ENCODE peak calls at places on chromosome 6, in five cellular contexts. G is HFF-Myc, C is left ventricle myocardium inferior, M is astrocyte, R is fibroblast of pulmonary artery. B is an unnamed sample.

GRCh38 chr6:30883743-30884520 is at the start of gene DDR1:
- DNase-seq in G (no peak), C (peak; percentile 81), M (peak; percentile 30), R (peak; percentile 75), B (no peak)

GRCh38 chr6:107847844-107848802 is 24.0 kb upstream of the SCML4 start:
- DNase-seq in C (peak; percentile 84), R (peak; percentile 75), G (peak; percentile 40), M (peak; percentile 40), B (no peak)

GRCh38 chr6:170459451-170459850 is 93.7 kb downstream of the PSMB1 start:
- DNase-seq in C (no peak), R (peak; percentile 38), G (no peak), M (peak; percentile 42), B (no peak)

GRCh38 chr6:142395768-142396231 is 94.0 kb downstream of the ADGRG6 start:
- DNase-seq in G (no peak), C (no peak), M (peak; percentile 71), R (peak; percentile 39), B (no peak)

GRCh38 chr6:142387997-142388815 is 86.4 kb downstream of the ADGRG6 start:
- DNase-seq in G (no peak), R (peak; percentile 82), M (peak; percentile 39), C (no peak), B (no peak)

GRCh38 chr6:164039954-164040375 is 625.4 kb downstream of the QKI start:
- DNase-seq in M (no peak), G (no peak), C (peak; percentile 36), R (peak; percentile 75), B (no peak)

GRCh38 chr6:132931937-132932336 is 117.6 kb downstream of the RPS12 start:
- DNase-seq in C (no peak), R (peak; percentile 76), M (peak; percentile 90), G (no peak), B (peak; percentile 57)

GRCh38 chr6:63471654-63472053 is 100.6 kb upstream of the LOC128125822 start:
- DNase-seq in R (no peak), G (no peak), M (no peak), C (no peak), B (no peak)

GRCh38 chr6:5335020-5335419 is 73.7 kb downstream of the FARS2 start:
- DNase-seq in R (no peak), M (no peak), G (no peak), C (no peak), B (no peak)

GRCh38 chr6:47254906-47255305 is 54.8 kb downstream of the TNFRSF21 start:
- DNase-seq in G (no peak), R (no peak), C (no peak), M (no peak), B (no peak)

GRCh38 chr6:10431423-10432164 is 16.7 kb upstream of the TFAP2A start:
- DNase-seq in G (no peak), C (no peak), M (no peak), R (no peak), B (no peak)

GRCh38 chr6:10433322-10433721 is 18.4 kb upstream of the TFAP2A start:
- DNase-seq in C (no peak), R (no peak), M (no peak), G (no peak), B (no peak)

GRCh38 chr6:10426781-10427279 is 12.0 kb upstream of the TFAP2A start:
- DNase-seq in R (no peak), C (no peak), M (no peak), G (no peak), B (no peak)

GRCh38 chr6:10425973-10426780 is 11.3 kb upstream of the TFAP2A start:
- DNase-seq in C (no peak), R (no peak), G (no peak), M (peak; percentile 18), B (no peak)

DNA sequence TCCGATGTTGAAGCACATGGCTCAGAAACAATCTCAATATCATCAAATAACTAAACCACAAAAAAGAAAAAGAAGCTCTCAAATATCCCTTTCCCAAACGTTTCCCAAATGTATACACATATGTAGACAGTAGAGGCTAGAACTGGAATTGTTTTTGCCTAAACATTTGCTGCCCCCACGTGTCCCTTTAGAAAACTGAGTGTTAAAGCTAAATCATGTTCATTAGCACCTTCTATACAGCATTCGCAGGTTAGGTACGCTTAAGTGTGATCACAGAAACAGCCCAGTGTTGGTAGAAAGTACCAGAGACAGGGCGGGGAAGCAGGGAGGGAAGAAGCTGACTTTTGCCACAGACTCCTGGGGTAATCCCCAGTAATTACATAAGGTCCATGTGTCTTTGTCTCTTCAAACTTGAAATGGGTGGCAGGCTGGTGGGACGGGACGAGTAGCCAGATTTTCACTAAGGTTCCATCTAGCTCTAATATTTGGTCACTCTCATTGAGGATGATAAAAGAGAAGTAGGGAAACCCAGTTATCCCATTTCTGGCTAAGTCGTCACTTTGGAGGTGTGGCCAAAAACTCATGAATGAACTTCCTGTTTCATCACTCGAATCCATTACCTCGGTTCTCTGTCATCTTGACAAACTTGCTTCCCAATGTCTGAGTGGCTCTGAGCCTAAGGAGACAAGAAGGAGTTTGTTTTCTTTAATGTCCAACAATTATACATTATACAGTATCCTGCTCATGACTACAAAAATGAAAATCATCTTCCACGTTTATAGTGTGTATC is 15.0 kb upstream of the TFAP2A start:
- DNase-seq in C (no peak), G (no peak), R (peak; percentile 66), M (peak; percentile 30), B (no peak)
- TF ChIP-seq CTCF in C (peak; percentile 55), G (peak; percentile 46), R (peak; percentile 51), M (peak; percentile 50), B (peak; percentile 64)

GRCh38 chr6:154595997-154596396 is 85.5 kb upstream of the CNKSR3 start:
- DNase-seq in R (no peak), M (no peak), G (no peak), C (no peak), B (no peak)

GRCh38 chr6:154594474-154595198 is 84.2 kb upstream of the CNKSR3 start:
- DNase-seq in R (no peak), M (no peak), C (no peak), G (no peak), B (no peak)

GRCh38 chr6:154596701-154597100 is 86.2 kb upstream of the CNKSR3 start:
- DNase-seq in M (no peak), R (no peak), G (no peak), C (no peak), B (no peak)

GRCh38 chr6:154593122-154593521 is 82.6 kb upstream of the CNKSR3 start:
- DNase-seq in C (peak; percentile 44), G (no peak), R (no peak), M (peak; percentile 17), B (no peak)

GRCh38 chr6:154595538-154595937 is 85.1 kb upstream of the CNKSR3 start:
- DNase-seq in C (no peak), G (no peak), R (no peak), M (no peak), B (no peak)
- TF ChIP-seq CTCF in C (no peak), G (no peak), R (no peak), M (no peak), B (no peak)

DNA sequence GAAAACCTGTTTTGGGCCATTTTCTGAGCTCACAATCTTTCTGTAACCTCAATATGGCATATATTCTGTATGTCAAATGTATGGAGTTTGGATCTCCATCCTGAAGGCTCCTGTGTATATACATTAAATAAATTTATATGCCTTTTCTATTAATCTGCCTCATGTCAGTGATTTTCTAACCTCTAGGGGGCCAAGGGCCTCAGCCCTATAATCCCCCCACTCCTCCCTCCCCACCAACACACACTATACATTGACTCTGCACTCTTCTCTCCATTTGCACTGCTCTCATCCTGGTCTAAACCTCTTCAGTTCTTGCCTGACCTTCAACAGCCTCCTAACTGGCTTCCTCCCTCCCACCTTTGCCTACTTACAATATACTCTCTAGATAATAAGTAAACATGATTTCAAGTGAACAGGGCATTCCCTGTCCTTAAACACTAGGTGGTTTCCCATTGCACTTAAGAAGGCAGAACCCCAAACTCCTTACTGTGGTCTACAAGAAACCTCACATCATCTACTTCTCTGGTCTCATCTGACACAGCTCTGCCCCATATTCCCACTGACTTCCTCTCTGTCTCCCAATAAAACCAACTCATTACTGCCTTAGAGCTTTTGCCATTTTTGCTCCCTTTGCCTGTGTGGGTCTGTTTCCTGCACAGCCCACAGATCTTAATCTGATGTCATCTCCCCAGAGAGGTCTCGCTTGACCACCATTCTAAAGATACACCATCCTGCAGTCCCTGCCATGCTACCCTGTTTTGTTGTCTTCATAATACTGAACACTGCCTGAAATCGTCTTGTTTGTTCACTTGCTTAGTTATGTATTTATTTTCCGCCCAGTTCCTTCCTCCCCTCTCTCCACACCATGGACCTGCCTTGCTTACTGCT is 213.7 kb downstream of the SYNE1 start:
- DNase-seq in C (no peak), M (no peak), R (no peak), G (no peak), B (no peak)
- TF ChIP-seq CTCF in C (no peak), M (no peak), R (no peak), G (no peak), B (peak; percentile 10)

DNA sequence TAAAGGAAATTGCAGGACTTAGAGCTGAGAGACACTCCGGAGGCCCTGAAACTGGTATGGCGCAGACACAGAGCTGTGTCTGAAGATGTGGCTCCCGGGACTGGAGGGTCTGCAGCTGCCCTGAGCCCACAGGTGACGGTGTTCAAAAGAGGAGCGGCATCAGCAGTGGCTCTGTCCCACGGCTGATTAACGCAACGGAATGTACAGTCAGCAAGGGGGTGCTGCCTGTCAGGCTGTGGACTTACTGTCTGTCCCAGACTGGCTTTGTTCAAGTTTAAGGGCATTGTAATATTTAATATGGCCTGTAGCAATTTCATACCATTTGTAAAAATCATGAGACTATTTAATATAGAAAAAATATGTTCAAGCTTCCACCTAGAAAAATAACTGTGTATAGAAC is 228.0 kb upstream of the TAB2 start:
- DNase-seq in R (no peak), C (no peak), G (no peak), M (no peak), B (no peak)
- TF ChIP-seq CTCF in R (no peak), C (no peak), G (no peak), M (no peak), B (no peak)

GRCh38 chr6:166541366-166541765 is 45.1 kb downstream of the RAMACL start:
- DNase-seq in M (no peak), G (no peak), R (no peak), C (no peak), B (no peak)
- TF ChIP-seq CTCF in M (no peak), G (no peak), R (no peak), C (no peak), B (no peak)

GRCh38 chr6:69768664-69769063 is 28.1 kb downstream of the LMBRD1 start:
- DNase-seq in M (no peak), R (peak; percentile 23), C (no peak), G (no peak), B (no peak)
- TF ChIP-seq CTCF in M (peak; percentile 17), R (peak; percentile 39), C (peak; percentile 14), G (no peak), B (peak; percentile 41)

DNA sequence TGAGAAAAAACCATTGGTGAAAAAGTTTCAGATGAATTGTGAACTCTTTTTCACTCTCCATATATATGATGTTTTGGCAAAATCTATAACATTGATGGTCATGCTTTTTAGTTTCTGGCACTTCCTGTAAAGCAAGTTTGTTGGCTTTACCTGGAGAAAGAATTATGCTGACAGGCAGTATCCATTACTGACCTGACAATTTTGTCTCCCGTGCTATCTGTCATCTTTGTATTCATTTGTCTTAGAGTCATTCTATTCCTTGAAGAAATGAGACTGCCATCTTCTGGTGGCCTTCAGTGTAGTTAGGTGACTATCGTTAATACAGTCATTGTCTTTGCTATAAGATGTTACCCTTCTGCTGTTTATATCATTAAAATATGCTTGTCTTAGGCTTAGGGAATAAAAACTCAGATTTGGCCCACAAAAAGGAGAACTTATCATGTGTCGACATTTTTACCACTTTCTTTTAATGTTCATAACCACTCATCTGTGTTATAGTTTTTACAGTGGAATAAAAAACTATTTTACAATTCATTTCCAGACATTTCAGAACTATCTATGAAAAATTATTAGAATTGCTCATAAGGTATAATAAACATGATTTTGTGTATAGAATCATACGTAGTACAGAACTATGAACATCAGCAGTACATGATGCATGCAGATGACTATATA is 707.0 kb downstream of the EPM2A start:
- DNase-seq in C (no peak), M (no peak), G (no peak), R (peak; percentile 56), B (no peak)
- TF ChIP-seq CTCF in C (peak; percentile 62), M (peak; percentile 56), G (peak; percentile 38), R (peak; percentile 65), B (peak; percentile 70)

B was measured in epithelial cell of proximal tubule.